ENCODE peak calls at places on chromosomes 16 and 17, in five cellular contexts. One of them, this sample, is unnamed.
A peak's percentile ranks its signal among the peaks of the same experiment; 100 is the strongest.

GRCh38 chr16:1964046-1964505 is 550 bp downstream of the RPS2 start:
- DNase-seq in T47D: peak; percentile 32
- DNase-seq in activated T-helper 1 cell treated with anti-CD3 and anti-CD28 coated beads, Interleukin-12 subunit alpha, Interleukin-12 subunit beta, Interleukin-2, Interleukin-4 antibody, amounts not matched to agents 30 ng/mL and 10 ng/mL and 1 ng/mL, durations not matched to agents 14 hours and 24 hours and 36 hours: no peak
- DNase-seq in coronary artery: no peak
- DNase-seq in CD8-positive, alpha-beta memory T cell: peak; percentile 24
- DNase-seq in this sample: no peak

GRCh38 chr17:39174907-39175694 is 9.1 kb upstream of the ARL5C start:
- DNase-seq in CD8-positive, alpha-beta memory T cell: peak; percentile 68
- DNase-seq in activated T-helper 1 cell treated with anti-CD3 and anti-CD28 coated beads, Interleukin-12 subunit alpha, Interleukin-12 subunit beta, Interleukin-2, Interleukin-4 antibody, amounts not matched to agents 30 ng/mL and 10 ng/mL and 1 ng/mL, durations not matched to agents 14 hours and 24 hours and 36 hours: peak; percentile 58
- DNase-seq in coronary artery: no peak
- DNase-seq in T47D: peak; percentile 82
- DNase-seq in this sample: peak; percentile 83

GRCh38 chr16:87344931-87345631 is 27.9 kb upstream of the C16orf95 start:
- DNase-seq in CD8-positive, alpha-beta memory T cell: peak; percentile 40
- DNase-seq in activated T-helper 1 cell treated with anti-CD3 and anti-CD28 coated beads, Interleukin-12 subunit alpha, Interleukin-12 subunit beta, Interleukin-2, Interleukin-4 antibody, amounts not matched to agents 30 ng/mL and 10 ng/mL and 1 ng/mL, durations not matched to agents 14 hours and 24 hours and 36 hours: peak; percentile 35
- DNase-seq in T47D: no peak
- DNase-seq in coronary artery: no peak
- DNase-seq in this sample: peak; percentile 66

GRCh38 chr16:4690946-4691665 is 2.3 kb upstream of the NUDT16L1 start:
- DNase-seq in T47D: no peak
- DNase-seq in CD8-positive, alpha-beta memory T cell: no peak
- DNase-seq in coronary artery: no peak
- DNase-seq in activated T-helper 1 cell treated with anti-CD3 and anti-CD28 coated beads, Interleukin-12 subunit alpha, Interleukin-12 subunit beta, Interleukin-2, Interleukin-4 antibody, amounts not matched to agents 30 ng/mL and 10 ng/mL and 1 ng/mL, durations not matched to agents 14 hours and 24 hours and 36 hours: no peak
- DNase-seq in this sample: peak; percentile 51

GRCh38 chr17:60095381-60095780 is 16.7 kb upstream of the HEATR6 start:
- DNase-seq in activated T-helper 1 cell treated with anti-CD3 and anti-CD28 coated beads, Interleukin-12 subunit alpha, Interleukin-12 subunit beta, Interleukin-2, Interleukin-4 antibody, amounts not matched to agents 30 ng/mL and 10 ng/mL and 1 ng/mL, durations not matched to agents 14 hours and 24 hours and 36 hours: no peak
- DNase-seq in CD8-positive, alpha-beta memory T cell: no peak
- DNase-seq in T47D: no peak
- DNase-seq in coronary artery: no peak
- DNase-seq in this sample: no peak

GRCh38 chr17:57270801-57271245 is 14.5 kb downstream of the MSI2 start:
- DNase-seq in CD8-positive, alpha-beta memory T cell: no peak
- DNase-seq in coronary artery: no peak
- DNase-seq in T47D: no peak
- DNase-seq in activated T-helper 1 cell treated with anti-CD3 and anti-CD28 coated beads, Interleukin-12 subunit alpha, Interleukin-12 subunit beta, Interleukin-2, Interleukin-4 antibody, amounts not matched to agents 30 ng/mL and 10 ng/mL and 1 ng/mL, durations not matched to agents 14 hours and 24 hours and 36 hours: no peak
- DNase-seq in this sample: no peak

GRCh38 chr17:57470906-57471305 is 214.6 kb downstream of the MSI2 start:
- DNase-seq in T47D: no peak
- DNase-seq in coronary artery: no peak
- DNase-seq in CD8-positive, alpha-beta memory T cell: no peak
- DNase-seq in activated T-helper 1 cell treated with anti-CD3 and anti-CD28 coated beads, Interleukin-12 subunit alpha, Interleukin-12 subunit beta, Interleukin-2, Interleukin-4 antibody, amounts not matched to agents 30 ng/mL and 10 ng/mL and 1 ng/mL, durations not matched to agents 14 hours and 24 hours and 36 hours: no peak
- DNase-seq in this sample: no peak

GRCh38 chr17:21400816-21401593 is 24.8 kb downstream of the KCNJ12 start:
- DNase-seq in T47D: no peak
- DNase-seq in coronary artery: no peak
- DNase-seq in activated T-helper 1 cell treated with anti-CD3 and anti-CD28 coated beads, Interleukin-12 subunit alpha, Interleukin-12 subunit beta, Interleukin-2, Interleukin-4 antibody, amounts not matched to agents 30 ng/mL and 10 ng/mL and 1 ng/mL, durations not matched to agents 14 hours and 24 hours and 36 hours: no peak
- DNase-seq in CD8-positive, alpha-beta memory T cell: no peak
- DNase-seq in this sample: no peak

GRCh38 chr17:14845562-14846335 is 419.4 kb downstream of the PMP22 start:
- DNase-seq in T47D: no peak
- DNase-seq in CD8-positive, alpha-beta memory T cell: no peak
- DNase-seq in coronary artery: no peak
- DNase-seq in activated T-helper 1 cell treated with anti-CD3 and anti-CD28 coated beads, Interleukin-12 subunit alpha, Interleukin-12 subunit beta, Interleukin-2, Interleukin-4 antibody, amounts not matched to agents 30 ng/mL and 10 ng/mL and 1 ng/mL, durations not matched to agents 14 hours and 24 hours and 36 hours: no peak
- DNase-seq in this sample: no peak

GRCh38 chr17:44409309-44410028 is 20.0 kb upstream of the ITGA2B start:
- DNase-seq in coronary artery: no peak
- DNase-seq in T47D: peak; percentile 76
- DNase-seq in activated T-helper 1 cell treated with anti-CD3 and anti-CD28 coated beads, Interleukin-12 subunit alpha, Interleukin-12 subunit beta, Interleukin-2, Interleukin-4 antibody, amounts not matched to agents 30 ng/mL and 10 ng/mL and 1 ng/mL, durations not matched to agents 14 hours and 24 hours and 36 hours: no peak
- DNase-seq in CD8-positive, alpha-beta memory T cell: no peak
- DNase-seq in this sample: no peak

GRCh38 chr17:37219876-37220608 is 155.7 kb upstream of the C17orf78 start:
- DNase-seq in coronary artery: no peak
- DNase-seq in CD8-positive, alpha-beta memory T cell: no peak
- DNase-seq in activated T-helper 1 cell treated with anti-CD3 and anti-CD28 coated beads, Interleukin-12 subunit alpha, Interleukin-12 subunit beta, Interleukin-2, Interleukin-4 antibody, amounts not matched to agents 30 ng/mL and 10 ng/mL and 1 ng/mL, durations not matched to agents 14 hours and 24 hours and 36 hours: no peak
- DNase-seq in T47D: no peak
- DNase-seq in this sample: no peak

GRCh38 chr17:78391051-78391431 is 12.6 kb downstream of the PGS1 start:
- DNase-seq in CD8-positive, alpha-beta memory T cell: no peak
- DNase-seq in T47D: no peak
- DNase-seq in activated T-helper 1 cell treated with anti-CD3 and anti-CD28 coated beads, Interleukin-12 subunit alpha, Interleukin-12 subunit beta, Interleukin-2, Interleukin-4 antibody, amounts not matched to agents 30 ng/mL and 10 ng/mL and 1 ng/mL, durations not matched to agents 14 hours and 24 hours and 36 hours: no peak
- DNase-seq in coronary artery: no peak
- DNase-seq in this sample: peak; percentile 26

GRCh38 chr17:44004761-44005526 is 522 bp downstream of the NAGS start:
- DNase-seq in coronary artery: no peak
- DNase-seq in CD8-positive, alpha-beta memory T cell: peak; percentile 23
- DNase-seq in T47D: no peak
- DNase-seq in activated T-helper 1 cell treated with anti-CD3 and anti-CD28 coated beads, Interleukin-12 subunit alpha, Interleukin-12 subunit beta, Interleukin-2, Interleukin-4 antibody, amounts not matched to agents 30 ng/mL and 10 ng/mL and 1 ng/mL, durations not matched to agents 14 hours and 24 hours and 36 hours: no peak
- DNase-seq in this sample: no peak

GRCh38 chr16:346587-346986 is 5.9 kb downstream of the AXIN1 start:
- DNase-seq in T47D: no peak
- DNase-seq in coronary artery: no peak
- DNase-seq in CD8-positive, alpha-beta memory T cell: no peak
- DNase-seq in activated T-helper 1 cell treated with anti-CD3 and anti-CD28 coated beads, Interleukin-12 subunit alpha, Interleukin-12 subunit beta, Interleukin-2, Interleukin-4 antibody, amounts not matched to agents 30 ng/mL and 10 ng/mL and 1 ng/mL, durations not matched to agents 14 hours and 24 hours and 36 hours: no peak
- DNase-seq in this sample: no peak

GRCh38 chr17:77376795-77377751 is 236.3 kb downstream of the SEC14L1 start:
- DNase-seq in CD8-positive, alpha-beta memory T cell: no peak
- DNase-seq in T47D: no peak
- DNase-seq in activated T-helper 1 cell treated with anti-CD3 and anti-CD28 coated beads, Interleukin-12 subunit alpha, Interleukin-12 subunit beta, Interleukin-2, Interleukin-4 antibody, amounts not matched to agents 30 ng/mL and 10 ng/mL and 1 ng/mL, durations not matched to agents 14 hours and 24 hours and 36 hours: no peak
- DNase-seq in coronary artery: no peak
- DNase-seq in this sample: no peak

GRCh38 chr17:74870512-74870911 is 2.3 kb downstream of the FDXR start:
- DNase-seq in CD8-positive, alpha-beta memory T cell: no peak
- DNase-seq in coronary artery: no peak
- DNase-seq in T47D: no peak
- DNase-seq in activated T-helper 1 cell treated with anti-CD3 and anti-CD28 coated beads, Interleukin-12 subunit alpha, Interleukin-12 subunit beta, Interleukin-2, Interleukin-4 antibody, amounts not matched to agents 30 ng/mL and 10 ng/mL and 1 ng/mL, durations not matched to agents 14 hours and 24 hours and 36 hours: no peak
- DNase-seq in this sample: no peak

GRCh38 chr16:47204736-47205499 is 61.2 kb upstream of the NETO2 start:
- DNase-seq in activated T-helper 1 cell treated with anti-CD3 and anti-CD28 coated beads, Interleukin-12 subunit alpha, Interleukin-12 subunit beta, Interleukin-2, Interleukin-4 antibody, amounts not matched to agents 30 ng/mL and 10 ng/mL and 1 ng/mL, durations not matched to agents 14 hours and 24 hours and 36 hours: no peak
- DNase-seq in CD8-positive, alpha-beta memory T cell: no peak
- DNase-seq in T47D: peak; percentile 3
- DNase-seq in coronary artery: no peak
- DNase-seq in this sample: no peak

GRCh38 chr17:72266099-72266852 is 145.5 kb downstream of the SOX9 start:
- DNase-seq in T47D: no peak
- DNase-seq in activated T-helper 1 cell treated with anti-CD3 and anti-CD28 coated beads, Interleukin-12 subunit alpha, Interleukin-12 subunit beta, Interleukin-2, Interleukin-4 antibody, amounts not matched to agents 30 ng/mL and 10 ng/mL and 1 ng/mL, durations not matched to agents 14 hours and 24 hours and 36 hours: no peak
- DNase-seq in coronary artery: no peak
- DNase-seq in CD8-positive, alpha-beta memory T cell: no peak
- DNase-seq in this sample: no peak

GRCh38 chr17:83089322-83090156 is 10.1 kb downstream of the METRNL start:
- DNase-seq in activated T-helper 1 cell treated with anti-CD3 and anti-CD28 coated beads, Interleukin-12 subunit alpha, Interleukin-12 subunit beta, Interleukin-2, Interleukin-4 antibody, amounts not matched to agents 30 ng/mL and 10 ng/mL and 1 ng/mL, durations not matched to agents 14 hours and 24 hours and 36 hours: no peak
- DNase-seq in T47D: peak; percentile 90
- DNase-seq in coronary artery: no peak
- DNase-seq in CD8-positive, alpha-beta memory T cell: no peak
- DNase-seq in this sample: no peak

GRCh38 chr17:52027620-52028019 is 130.9 kb downstream of the CA10 start:
- DNase-seq in CD8-positive, alpha-beta memory T cell: no peak
- DNase-seq in T47D: no peak
- DNase-seq in activated T-helper 1 cell treated with anti-CD3 and anti-CD28 coated beads, Interleukin-12 subunit alpha, Interleukin-12 subunit beta, Interleukin-2, Interleukin-4 antibody, amounts not matched to agents 30 ng/mL and 10 ng/mL and 1 ng/mL, durations not matched to agents 14 hours and 24 hours and 36 hours: no peak
- DNase-seq in coronary artery: no peak
- DNase-seq in this sample: no peak

GRCh38 chr16:56288019-56288418 is 96.7 kb downstream of the GNAO1 start:
- DNase-seq in activated T-helper 1 cell treated with anti-CD3 and anti-CD28 coated beads, Interleukin-12 subunit alpha, Interleukin-12 subunit beta, Interleukin-2, Interleukin-4 antibody, amounts not matched to agents 30 ng/mL and 10 ng/mL and 1 ng/mL, durations not matched to agents 14 hours and 24 hours and 36 hours: no peak
- DNase-seq in CD8-positive, alpha-beta memory T cell: no peak
- DNase-seq in coronary artery: no peak
- DNase-seq in T47D: no peak
- DNase-seq in this sample: no peak

GRCh38 chr17:17528696-17529652 is 32.8 kb upstream of the RASD1 start:
- DNase-seq in CD8-positive, alpha-beta memory T cell: no peak
- DNase-seq in activated T-helper 1 cell treated with anti-CD3 and anti-CD28 coated beads, Interleukin-12 subunit alpha, Interleukin-12 subunit beta, Interleukin-2, Interleukin-4 antibody, amounts not matched to agents 30 ng/mL and 10 ng/mL and 1 ng/mL, durations not matched to agents 14 hours and 24 hours and 36 hours: no peak
- DNase-seq in T47D: peak; percentile 4
- DNase-seq in coronary artery: no peak
- DNase-seq in this sample: no peak

GRCh38 chr17:44522883-44523671 is 19.9 kb upstream of the GPATCH8 start:
- DNase-seq in CD8-positive, alpha-beta memory T cell: no peak
- DNase-seq in T47D: peak; percentile 87
- DNase-seq in activated T-helper 1 cell treated with anti-CD3 and anti-CD28 coated beads, Interleukin-12 subunit alpha, Interleukin-12 subunit beta, Interleukin-2, Interleukin-4 antibody, amounts not matched to agents 30 ng/mL and 10 ng/mL and 1 ng/mL, durations not matched to agents 14 hours and 24 hours and 36 hours: peak; percentile 25
- DNase-seq in coronary artery: no peak
- DNase-seq in this sample: peak; percentile 79

GRCh38 chr17:14815079-14815478 is 450.0 kb downstream of the PMP22 start:
- DNase-seq in T47D: no peak
- DNase-seq in CD8-positive, alpha-beta memory T cell: no peak
- DNase-seq in activated T-helper 1 cell treated with anti-CD3 and anti-CD28 coated beads, Interleukin-12 subunit alpha, Interleukin-12 subunit beta, Interleukin-2, Interleukin-4 antibody, amounts not matched to agents 30 ng/mL and 10 ng/mL and 1 ng/mL, durations not matched to agents 14 hours and 24 hours and 36 hours: no peak
- DNase-seq in coronary artery: no peak
- DNase-seq in this sample: no peak

GRCh38 chr17:82282239-82283207 is 9.0 kb upstream of the CSNK1D start:
- DNase-seq in activated T-helper 1 cell treated with anti-CD3 and anti-CD28 coated beads, Interleukin-12 subunit alpha, Interleukin-12 subunit beta, Interleukin-2, Interleukin-4 antibody, amounts not matched to agents 30 ng/mL and 10 ng/mL and 1 ng/mL, durations not matched to agents 14 hours and 24 hours and 36 hours: no peak
- DNase-seq in coronary artery: no peak
- DNase-seq in CD8-positive, alpha-beta memory T cell: no peak
- DNase-seq in T47D: no peak
- DNase-seq in this sample: no peak

GRCh38 chr16:88815901-88816589 is 4.3 kb upstream of the APRT start:
- DNase-seq in CD8-positive, alpha-beta memory T cell: peak; percentile 27
- DNase-seq in T47D: peak; percentile 71
- DNase-seq in coronary artery: no peak
- DNase-seq in activated T-helper 1 cell treated with anti-CD3 and anti-CD28 coated beads, Interleukin-12 subunit alpha, Interleukin-12 subunit beta, Interleukin-2, Interleukin-4 antibody, amounts not matched to agents 30 ng/mL and 10 ng/mL and 1 ng/mL, durations not matched to agents 14 hours and 24 hours and 36 hours: no peak
- DNase-seq in this sample: no peak

GRCh38 chr16:48139517-48139916 is 16.3 kb downstream of the ABCC12 start:
- DNase-seq in CD8-positive, alpha-beta memory T cell: no peak
- DNase-seq in coronary artery: no peak
- DNase-seq in activated T-helper 1 cell treated with anti-CD3 and anti-CD28 coated beads, Interleukin-12 subunit alpha, Interleukin-12 subunit beta, Interleukin-2, Interleukin-4 antibody, amounts not matched to agents 30 ng/mL and 10 ng/mL and 1 ng/mL, durations not matched to agents 14 hours and 24 hours and 36 hours: no peak
- DNase-seq in T47D: no peak
- DNase-seq in this sample: no peak

GRCh38 chr17:81651692-81652091 is 4.7 kb downstream of the PDE6G start:
- DNase-seq in activated T-helper 1 cell treated with anti-CD3 and anti-CD28 coated beads, Interleukin-12 subunit alpha, Interleukin-12 subunit beta, Interleukin-2, Interleukin-4 antibody, amounts not matched to agents 30 ng/mL and 10 ng/mL and 1 ng/mL, durations not matched to agents 14 hours and 24 hours and 36 hours: no peak
- DNase-seq in coronary artery: no peak
- DNase-seq in T47D: peak; percentile 27
- DNase-seq in CD8-positive, alpha-beta memory T cell: no peak
- DNase-seq in this sample: no peak

GRCh38 chr16:53131363-53132071 is 76.7 kb downstream of the CHD9 start:
- DNase-seq in activated T-helper 1 cell treated with anti-CD3 and anti-CD28 coated beads, Interleukin-12 subunit alpha, Interleukin-12 subunit beta, Interleukin-2, Interleukin-4 antibody, amounts not matched to agents 30 ng/mL and 10 ng/mL and 1 ng/mL, durations not matched to agents 14 hours and 24 hours and 36 hours: peak; percentile 34
- DNase-seq in T47D: peak; percentile 52
- DNase-seq in coronary artery: peak; percentile 90
- DNase-seq in CD8-positive, alpha-beta memory T cell: peak; percentile 61
- DNase-seq in this sample: peak; percentile 84